ENCODE peak calls at places on chromosomes 16 and 17, in nine cellular contexts. F is psoas muscle, Q is thoracic aorta, W is transverse colon, O is mesendoderm, L is lower lobe of right lung, Y is mammary epithelial cell, I is GM23248, P is tibial artery. E is an unnamed sample.

GRCh38 chr16:71923941-71924690 is 28.8 kb downstream of the IST1 start:
- DNase-seq in F (no peak), Q (no peak), W (no peak), O (no peak), L (no peak), Y (no peak), I (peak; percentile 29), P (no peak), E (no peak)

GRCh38 chr17:76199466-76199865 is 40.8 kb downstream of the RNF157 start:
- DNase-seq in F (no peak), Q (no peak), W (no peak), O (no peak), L (no peak), Y (no peak), I (no peak), P (no peak), E (no peak)

GRCh38 chr16:31513126-31513525 is 4.9 kb upstream of the RUSF1 start:
- DNase-seq in F (no peak), Q (no peak), W (no peak), O (no peak), L (no peak), Y (peak; percentile 76), I (peak; percentile 75), P (no peak), E (no peak)

GRCh38 chr16:79372504-79373184 is 227.9 kb downstream of the MAF start:
- DNase-seq in F (peak; percentile 23), Q (no peak), W (no peak), O (no peak), L (no peak), Y (peak; percentile 0), I (peak; percentile 81), P (no peak), E (no peak)

GRCh38 chr16:55482056-55482455 is 3.1 kb downstream of the MMP2 start:
- DNase-seq in F (no peak), Q (no peak), W (no peak), O (no peak), L (no peak), Y (peak; percentile 62), I (peak; percentile 74), P (no peak), E (no peak)

GRCh38 chr16:70746040-70746707 is 54.8 kb downstream of the VAC14 start:
- DNase-seq in F (peak; percentile 85), Q (peak; percentile 88), W (peak; percentile 67), O (no peak), L (peak; percentile 80), Y (peak; percentile 69), I (peak; percentile 99), P (peak; percentile 94), E (peak; percentile 70)

GRCh38 chr17:12730931-12731521 is 58.3 kb upstream of the ARHGAP44 start:
- DNase-seq in F (peak; percentile 60), Q (peak; percentile 87), W (peak; percentile 81), O (peak; percentile 99), L (peak; percentile 63), Y (no peak), I (peak; percentile 84), P (peak; percentile 94), E (peak; percentile 85)

GRCh38 chr16:51388516-51388951 is 237.5 kb upstream of the SALL1 start:
- DNase-seq in F (no peak), Q (no peak), W (no peak), O (no peak), L (no peak), Y (no peak), I (peak; percentile 5), P (no peak), E (no peak)

DNA sequence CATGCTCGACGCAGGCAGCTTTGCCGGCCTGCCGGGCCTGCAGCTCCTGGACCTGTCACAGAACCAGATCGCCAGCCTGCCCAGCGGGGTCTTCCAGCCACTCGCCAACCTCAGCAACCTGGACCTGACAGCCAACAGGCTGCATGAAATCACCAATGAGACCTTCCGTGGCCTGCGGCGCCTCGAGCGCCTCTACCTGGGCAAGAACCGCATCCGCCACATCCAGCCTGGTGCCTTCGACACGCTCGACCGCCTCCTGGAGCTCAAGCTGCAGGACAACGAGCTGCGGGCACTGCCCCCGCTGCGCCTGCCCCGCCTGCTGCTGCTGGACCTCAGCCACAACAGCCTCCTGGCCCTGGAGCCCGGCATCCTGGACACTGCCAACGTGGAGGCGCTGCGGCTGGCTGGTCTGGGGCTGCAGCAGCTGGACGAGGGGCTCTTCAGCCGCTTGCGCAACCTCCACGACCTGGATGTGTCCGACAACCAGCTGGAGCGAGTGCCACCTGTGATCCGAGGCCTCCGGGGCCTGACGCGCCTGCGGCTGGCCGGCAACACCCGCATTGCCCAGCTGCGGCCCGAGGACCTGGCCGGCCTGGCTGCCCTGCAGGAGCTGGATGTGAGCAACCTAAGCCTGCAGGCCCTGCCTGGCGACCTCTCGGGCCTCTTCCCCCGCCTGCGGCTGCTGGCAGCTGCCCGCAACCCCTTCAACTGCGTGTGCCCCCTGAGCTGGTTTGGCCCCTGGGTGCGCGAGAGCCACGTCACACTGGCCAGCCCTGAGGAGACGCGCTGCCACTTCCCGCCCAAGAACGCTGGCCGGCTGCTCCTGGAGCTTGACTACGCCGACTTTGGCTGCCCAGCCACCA is 9.7 kb downstream of the VASN start:
- DNase-seq in F (peak; percentile 78), Q (no peak), W (no peak), O (no peak), L (no peak), Y (no peak), I (no peak), P (peak; percentile 90), E (peak; percentile 99)
- H3K4me3 ChIP-seq in F (peak overlapping the region; percentile 7), Q (peak overlapping the region; percentile 45), W (no peak overlapping the region), O (no peak overlapping the region), L (no peak overlapping the region), Y (no peak overlapping the region), I (no peak overlapping the region), P (peak overlapping the region; percentile 5), E (no peak overlapping the region)

GRCh38 chr16:66604376-66605176 is at the start of gene CMTM3:
- DNase-seq in F (peak; percentile 76), Q (no peak), W (peak; percentile 59), O (peak; percentile 78), L (peak; percentile 79), Y (peak; percentile 34), I (peak; percentile 87), P (peak; percentile 74), E (peak; percentile 59)

GRCh38 chr16:66600484-66600883 is 4.0 kb upstream of the CMTM3 start:
- DNase-seq in F (no peak), Q (no peak), W (no peak), O (no peak), L (no peak), Y (no peak), I (no peak), P (no peak), E (no peak)

GRCh38 chr16:66603537-66604375 is 748 bp upstream of the CMTM3 start:
- DNase-seq in F (peak; percentile 63), Q (no peak), W (peak; percentile 59), O (peak; percentile 87), L (peak; percentile 76), Y (peak; percentile 42), I (peak; percentile 64), P (no peak), E (peak; percentile 71)

GRCh38 chr16:66599726-66600125 is 4.8 kb upstream of the CMTM3 start:
- DNase-seq in F (no peak), Q (no peak), W (no peak), O (no peak), L (no peak), Y (no peak), I (no peak), P (no peak), E (no peak)

GRCh38 chr16:66601471-66601870 is 3.0 kb upstream of the CMTM3 start:
- DNase-seq in F (no peak), Q (no peak), W (no peak), O (no peak), L (no peak), Y (no peak), I (no peak), P (no peak), E (no peak)
- H3K4me1 ChIP-seq in F (no peaks in the 10 kb centered on the region), Q (no peaks in the 10 kb centered on the region), W (peaks cover 27% of the 10 kb centered on the region), O (peaks cover 2% of the 10 kb centered on the region), L (peaks cover 17% of the 10 kb centered on the region), Y (peaks cover 16% of the 10 kb centered on the region), I (no peaks in the 10 kb centered on the region), P (peaks cover 28% of the 10 kb centered on the region), E (peaks cover 15% of the 10 kb centered on the region)

DNA sequence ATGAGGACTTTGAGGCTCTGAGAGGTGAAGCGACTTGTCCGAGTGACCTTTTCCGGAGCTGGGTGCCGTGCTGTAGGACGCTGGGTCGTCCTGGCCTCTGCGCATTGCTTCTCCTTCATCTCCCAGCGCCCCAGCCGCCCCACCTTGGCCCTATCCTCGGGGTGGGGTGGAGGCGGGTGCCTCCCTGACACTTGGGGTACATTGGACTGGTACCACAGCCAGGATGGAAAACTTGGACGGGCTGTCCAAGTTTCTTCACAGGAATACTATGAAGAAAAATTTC is 147.9 kb downstream of the SPECC1 start:
- DNase-seq in F (no peak), Q (no peak), W (peak; percentile 27), O (no peak), L (no peak), Y (no peak), I (no peak), P (no peak), E (no peak)
- H3K4me3 ChIP-seq in F (peak overlapping the region; percentile 75), Q (peak overlapping the region; percentile 82), W (no peak overlapping the region), O (peak overlapping the region; percentile 31), L (peak overlapping the region; percentile 71), Y (peak overlapping the region; percentile 70), I (peak overlapping the region; percentile 74), P (peak overlapping the region; percentile 65), E (no peak overlapping the region)

GRCh38 chr16:58733248-58733670 is 857 bp downstream of the GOT2 start:
- DNase-seq in F (peak; percentile 33), Q (peak; percentile 12), W (peak; percentile 10), O (no peak), L (no peak), Y (no peak), I (peak; percentile 53), P (no peak), E (no peak)

GRCh38 chr16:58733671-58734458 is at the start of gene GOT2:
- DNase-seq in F (peak; percentile 81), Q (peak; percentile 13), W (peak; percentile 88), O (peak; percentile 95), L (peak; percentile 88), Y (peak; percentile 90), I (peak; percentile 92), P (peak; percentile 83), E (peak; percentile 88)

GRCh38 chr16:58732545-58733247 is 1.4 kb downstream of the GOT2 start:
- DNase-seq in F (no peak), Q (no peak), W (no peak), O (peak; percentile 10), L (no peak), Y (peak; percentile 74), I (peak; percentile 74), P (no peak), E (no peak)

GRCh38 chr16:58727796-58728568 is 6.1 kb downstream of the GOT2 start:
- DNase-seq in F (no peak), Q (no peak), W (no peak), O (no peak), L (no peak), Y (no peak), I (no peak), P (no peak), E (no peak)

DNA sequence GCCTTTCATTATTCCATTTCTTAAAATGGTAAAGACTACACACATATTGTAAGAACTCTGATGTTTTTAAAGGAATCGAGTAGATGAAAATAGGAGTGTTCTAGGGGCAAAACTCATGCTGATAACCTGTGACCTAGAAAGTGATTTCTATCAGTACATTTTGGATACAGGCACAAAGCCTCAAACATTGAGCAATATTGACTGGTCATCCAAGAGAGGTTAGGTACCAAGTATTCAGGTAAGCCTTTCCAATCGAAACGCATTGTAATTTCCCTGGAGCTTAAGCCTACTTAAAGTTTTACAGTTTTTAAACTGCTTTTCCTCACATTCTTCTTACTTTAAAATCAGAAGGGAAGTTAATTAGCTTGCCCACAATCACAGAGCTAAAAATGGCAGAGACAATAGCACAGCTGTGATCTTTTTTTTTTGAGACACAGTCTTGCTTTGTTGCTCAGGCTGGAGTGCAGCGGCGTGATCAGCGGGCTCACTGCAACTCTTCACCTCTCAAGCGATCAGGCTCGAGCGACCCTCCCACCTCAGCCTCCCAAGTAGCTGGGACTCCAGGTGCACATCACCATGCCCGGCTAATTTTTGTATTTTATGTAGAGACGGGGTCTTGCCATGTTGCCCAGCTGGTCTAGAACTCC is 3.3 kb downstream of the GOT2 start:
- DNase-seq in F (no peak), Q (no peak), W (no peak), O (no peak), L (no peak), Y (no peak), I (no peak), P (no peak), E (no peak)
- H3K4me1 ChIP-seq in F (peaks cover 49% of the 10 kb centered on the region), Q (peaks cover 12% of the 10 kb centered on the region), W (peaks cover 23% of the 10 kb centered on the region), O (no peaks in the 10 kb centered on the region), L (peaks cover 16% of the 10 kb centered on the region), Y (peaks cover 16% of the 10 kb centered on the region), I (peaks cover 11% of the 10 kb centered on the region), P (peaks cover 24% of the 10 kb centered on the region), E (peaks cover 13% of the 10 kb centered on the region)